ENCODE peak calls at places on chromosomes 2 and 18, in seven cellular contexts. B is fibroblast of lung; P is aorta; C is transverse colon; I is CD8-positive, alpha-beta T cell; N is CD4-positive, CD25-positive, alpha-beta regulatory T cell; Q is uterus. V is an unnamed sample.

GRCh38 chr2:88127638-88127887 is 299 bp downstream of the FABP1 start:
- DNase-seq in N (no peak), C (peak; percentile 39), Q (no peak), I (no peak), B (no peak), P (no peak), V (no peak)

GRCh38 chr2:48717826-48718225 is 37.7 kb downstream of the LHCGR start:
- DNase-seq in I (no peak), C (no peak), N (no peak), Q (no peak), B (no peak), P (no peak), V (no peak)

GRCh38 chr2:224646242-224646846 is 61.2 kb upstream of the CUL3 start:
- DNase-seq in C (no peak), I (no peak), B (no peak), P (no peak), N (peak; percentile 31), Q (no peak), V (no peak)

GRCh38 chr2:17208511-17208910 is 309.7 kb downstream of the RAD51AP2 start:
- DNase-seq in N (no peak), Q (no peak), I (no peak), B (peak; percentile 78), C (no peak), P (no peak), V (no peak)

GRCh38 chr2:186426153-186427016 is 59.7 kb upstream of the ZC3H15 start:
- DNase-seq in N (no peak), C (no peak), I (no peak), B (peak; percentile 1), P (no peak), Q (no peak), V (peak; percentile 29)

GRCh38 chr18:74244554-74244953 is 47.2 kb downstream of the CYB5A start:
- DNase-seq in C (no peak), Q (no peak), I (no peak), N (no peak), B (no peak), P (no peak), V (no peak)

GRCh38 chr2:16508061-16508851 is 157.4 kb downstream of the CYRIA start:
- DNase-seq in C (peak; percentile 43), P (peak; percentile 79), Q (no peak), N (no peak), B (peak; percentile 9), I (no peak), V (no peak)

GRCh38 chr18:63433349-63433866 is 11.1 kb upstream of the VPS4B start:
- DNase-seq in B (no peak), Q (no peak), I (no peak), P (no peak), N (no peak), C (no peak), V (no peak)

GRCh38 chr2:12813166-12813565 is 96.4 kb downstream of the TRIB2 start:
- DNase-seq in N (no peak), Q (no peak), B (peak; percentile 12), C (no peak), I (no peak), P (no peak), V (no peak)

GRCh38 chr2:27171351-27171848 is 22.6 kb downstream of the TCF23 start:
- DNase-seq in P (no peak), I (no peak), B (no peak), C (no peak), N (no peak), Q (no peak), V (no peak)

GRCh38 chr2:30398488-30398887 is 48.6 kb upstream of the LCLAT1 start:
- DNase-seq in N (no peak), B (no peak), I (no peak), P (no peak), Q (no peak), C (no peak), V (no peak)

GRCh38 chr18:25467226-25468065 is 115.5 kb upstream of the ZNF521 start:
- DNase-seq in Q (no peak), N (no peak), I (no peak), C (no peak), B (peak; percentile 41), P (peak; percentile 76), V (no peak)

GRCh38 chr2:241234066-241234790 is 45.8 kb downstream of the ANO7 start:
- DNase-seq in B (no peak), I (no peak), Q (no peak), C (no peak), P (no peak), N (no peak), V (no peak)

GRCh38 chr2:35114765-35115164 is 1240.8 kb upstream of the CRIM1 start:
- DNase-seq in C (no peak), I (no peak), P (no peak), Q (no peak), N (no peak), B (no peak), V (no peak)

GRCh38 chr2:212900715-212901114 is 250.7 kb downstream of the IKZF2 start:
- DNase-seq in I (no peak), B (no peak), P (no peak), N (no peak), Q (no peak), C (no peak), V (no peak)

GRCh38 chr2:241315879-241316700 is at the start of gene SEPTIN2:
- DNase-seq in C (peak; percentile 78), Q (no peak), I (peak; percentile 63), P (peak; percentile 94), B (peak; percentile 52), N (peak; percentile 90), V (peak; percentile 88)

GRCh38 chr2:184597571-184597980 is 753 bp upstream of the ZNF804A start:
- DNase-seq in C (peak; percentile 20), B (peak; percentile 69), Q (no peak), I (no peak), N (no peak), P (peak; percentile 43), V (no peak)

GRCh38 chr2:88855620-88856408 is 164.3 kb downstream of the RPIA start:
- DNase-seq in I (no peak), P (no peak), Q (no peak), B (no peak), N (no peak), C (peak; percentile 26), V (no peak)

GRCh38 chr2:48424356-48424755 is 105.6 kb upstream of the STON1 start:
- DNase-seq in B (no peak), Q (no peak), C (no peak), P (no peak), N (no peak), I (no peak), V (no peak)

GRCh38 chr2:174341301-174341994 is 6.7 kb downstream of the SP9 start:
- DNase-seq in I (peak; percentile 81), N (peak; percentile 87), Q (peak; percentile 88), C (peak; percentile 88), P (peak; percentile 95), B (peak; percentile 70), V (peak; percentile 90)

GRCh38 chr2:56118474-56118873 is 65.3 kb upstream of the CCDC85A start:
- DNase-seq in N (no peak), I (no peak), P (no peak), B (no peak), C (no peak), Q (no peak), V (no peak)

GRCh38 chr2:99618579-99619097 is 128.8 kb upstream of the REV1 start:
- DNase-seq in C (no peak), P (no peak), B (no peak), Q (no peak), I (no peak), N (no peak), V (no peak)

GRCh38 chr18:63505566-63506335 is 29.0 kb downstream of the SERPINB5 start:
- DNase-seq in C (peak; percentile 28), P (no peak), B (no peak), I (no peak), Q (no peak), N (no peak), V (no peak)

GRCh38 chr2:127163922-127164321 is 56.2 kb downstream of the CYP27C1 start:
- DNase-seq in Q (no peak), I (no peak), P (no peak), B (no peak), C (no peak), N (no peak), V (no peak)

GRCh38 chr2:84257871-84258270 is 201.2 kb downstream of the SUCLG1 start:
- DNase-seq in P (no peak), B (no peak), C (no peak), Q (no peak), N (no peak), I (no peak), V (no peak)

GRCh38 chr2:240962371-240963064 is 35.9 kb upstream of the SNED1 start:
- DNase-seq in I (no peak), C (peak; percentile 42), N (no peak), B (no peak), Q (peak; percentile 86), P (peak; percentile 82), V (no peak)

GRCh38 chr18:13451208-13451530 is 232.6 kb downstream of the LDLRAD4 start:
- DNase-seq in Q (no peak), P (peak; percentile 0), N (no peak), B (no peak), I (no peak), C (no peak), V (no peak)

DNA sequence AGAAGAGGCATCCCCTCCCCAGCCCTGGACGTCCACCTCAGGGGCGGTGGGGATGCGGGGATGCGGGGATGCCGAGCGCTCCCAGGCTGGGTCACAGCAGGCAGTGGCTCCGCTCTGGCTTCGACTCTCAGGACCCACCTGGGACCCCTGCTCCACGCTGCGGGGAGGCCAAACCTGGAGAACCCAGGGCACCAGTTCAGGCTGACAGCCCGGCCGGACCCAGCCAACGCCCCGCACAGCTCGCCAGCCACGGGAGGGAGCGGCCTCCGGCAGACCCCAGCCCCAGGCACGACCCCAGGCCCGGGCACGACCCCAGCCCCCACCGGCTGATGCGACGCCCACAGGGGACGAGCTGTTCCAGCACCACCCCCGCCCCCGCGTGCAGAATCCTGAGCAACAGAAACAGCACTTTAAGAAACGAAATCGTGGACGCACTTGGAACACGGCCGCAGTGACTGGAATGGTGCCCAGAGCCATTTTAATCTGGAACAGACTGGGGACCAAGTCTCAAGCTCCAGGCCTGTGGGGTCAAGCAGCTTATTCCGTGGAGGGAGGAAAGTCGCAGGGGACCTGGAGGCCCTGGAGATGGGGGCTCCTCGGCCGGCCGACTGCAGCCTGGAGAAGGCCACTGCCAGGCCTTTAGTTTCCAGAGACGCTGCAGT is 74.3 kb downstream of the MBP start:
- DNase-seq in I (no peak), Q (peak; percentile 81), N (no peak), C (no peak), P (peak; percentile 92), B (no peak), V (no peak)
- H3K36me3 ChIP-seq in I (no peaks in the 10 kb centered on the region), Q (no peaks in the 10 kb centered on the region), N (peaks cover 3% of the 10 kb centered on the region), C (no peaks in the 10 kb centered on the region), P (peaks cover 2% of the 10 kb centered on the region), B (no peaks in the 10 kb centered on the region), V (peaks cover 5% of the 10 kb centered on the region)

GRCh38 chr2:44801289-44801675 is 140.2 kb upstream of the SIX3 start:
- DNase-seq in I (no peak), B (no peak), Q (no peak), N (no peak), C (no peak), P (no peak), V (no peak)
- H3K27me3 ChIP-seq in I (peaks cover 32% of the 10 kb centered on the region), B (peaks cover 62% of the 10 kb centered on the region), Q (peaks cover 59% of the 10 kb centered on the region), N (peaks cover 53% of the 10 kb centered on the region), C (peaks cover 99% of the 10 kb centered on the region), P (no peaks in the 10 kb centered on the region), V (no peaks in the 10 kb centered on the region)

GRCh38 chr18:46910856-46911255 is 6.5 kb downstream of the PIAS2 start:
- DNase-seq in P (no peak), C (no peak), N (no peak), I (no peak), Q (no peak), B (no peak), V (no peak)
- H3K36me3 ChIP-seq in P (no peaks in the 10 kb centered on the region), C (no peaks in the 10 kb centered on the region), N (no peaks in the 10 kb centered on the region), I (no peaks in the 10 kb centered on the region), Q (no peaks in the 10 kb centered on the region), B (no peaks in the 10 kb centered on the region), V (no peaks in the 10 kb centered on the region)

GRCh38 chr18:5895886-5896740 is 791 bp upstream of the TMEM200C start:
- DNase-seq in N (no peak), P (peak; percentile 78), Q (peak; percentile 40), C (no peak), B (peak; percentile 76), I (no peak), V (peak; percentile 18)
- H3K27me3 ChIP-seq in N (peaks cover 32% of the 10 kb centered on the region), P (no peaks in the 10 kb centered on the region), Q (peaks cover 28% of the 10 kb centered on the region), C (peaks cover 89% of the 10 kb centered on the region), B (peaks cover 33% of the 10 kb centered on the region), I (peaks cover 27% of the 10 kb centered on the region), V (peaks cover 4% of the 10 kb centered on the region)

V was measured in GM06990.